ENCODE peak calls at places on chromosomes 12 and 14, in eight cellular contexts. One of them, this sample, is unnamed.

GRCh38 chr14:79861111-79861510 is 350.2 kb downstream of the DIO2 start:
- DNase-seq in left ventricle myocardium inferior: no peak
- DNase-seq in cardiac fibroblast: peak; percentile 8
- DNase-seq in Peyer's patch: no peak
- DNase-seq in HFFc6: no peak
- DNase-seq in endothelial cell: peak; percentile 9
- DNase-seq in suprapubic skin: no peak
- DNase-seq in Caco-2: no peak
- DNase-seq in this sample: no peak

GRCh38 chr14:69287096-69287991 is 27.4 kb downstream of the GALNT16 start:
- DNase-seq in Peyer's patch: no peak
- DNase-seq in left ventricle myocardium inferior: no peak
- DNase-seq in endothelial cell: no peak
- DNase-seq in cardiac fibroblast: peak; percentile 25
- DNase-seq in suprapubic skin: no peak
- DNase-seq in HFFc6: no peak
- DNase-seq in Caco-2: peak; percentile 57
- DNase-seq in this sample: no peak

GRCh38 chr12:1744932-1745331 is 54.1 kb downstream of the ADIPOR2 start:
- DNase-seq in Caco-2: peak; percentile 66
- DNase-seq in endothelial cell: no peak
- DNase-seq in Peyer's patch: no peak
- DNase-seq in suprapubic skin: no peak
- DNase-seq in HFFc6: peak; percentile 8
- DNase-seq in left ventricle myocardium inferior: no peak
- DNase-seq in cardiac fibroblast: no peak
- DNase-seq in this sample: no peak

GRCh38 chr14:92678766-92679165 is 69.7 kb downstream of the LGMN start:
- DNase-seq in Caco-2: no peak
- DNase-seq in endothelial cell: no peak
- DNase-seq in cardiac fibroblast: no peak
- DNase-seq in Peyer's patch: no peak
- DNase-seq in suprapubic skin: no peak
- DNase-seq in HFFc6: no peak
- DNase-seq in left ventricle myocardium inferior: no peak
- DNase-seq in this sample: no peak

GRCh38 chr14:48382961-48383360 is 707.6 kb upstream of the MDGA2 start:
- DNase-seq in Caco-2: no peak
- DNase-seq in suprapubic skin: no peak
- DNase-seq in HFFc6: no peak
- DNase-seq in endothelial cell: no peak
- DNase-seq in cardiac fibroblast: no peak
- DNase-seq in Peyer's patch: no peak
- DNase-seq in left ventricle myocardium inferior: no peak
- DNase-seq in this sample: no peak

GRCh38 chr12:113136128-113136989 is 798 bp upstream of the RASAL1 start:
- DNase-seq in endothelial cell: no peak
- DNase-seq in Caco-2: no peak
- DNase-seq in Peyer's patch: no peak
- DNase-seq in HFFc6: no peak
- DNase-seq in suprapubic skin: no peak
- DNase-seq in cardiac fibroblast: no peak
- DNase-seq in left ventricle myocardium inferior: no peak
- DNase-seq in this sample: no peak

GRCh38 chr14:24329736-24330135 is 5.1 kb downstream of the ADCY4 start:
- DNase-seq in left ventricle myocardium inferior: no peak
- DNase-seq in endothelial cell: no peak
- DNase-seq in suprapubic skin: no peak
- DNase-seq in cardiac fibroblast: no peak
- DNase-seq in Caco-2: no peak
- DNase-seq in HFFc6: no peak
- DNase-seq in Peyer's patch: no peak
- DNase-seq in this sample: no peak

GRCh38 chr12:26845057-26845666 is 12.2 kb upstream of the ITPR2 start:
- DNase-seq in cardiac fibroblast: peak; percentile 71
- DNase-seq in Caco-2: peak; percentile 84
- DNase-seq in left ventricle myocardium inferior: peak; percentile 48
- DNase-seq in Peyer's patch: peak; percentile 65
- DNase-seq in endothelial cell: peak; percentile 72
- DNase-seq in HFFc6: peak; percentile 17
- DNase-seq in suprapubic skin: no peak
- DNase-seq in this sample: no peak

GRCh38 chr14:104888489-104889373 is 23.7 kb downstream of the CEP170B start:
- DNase-seq in suprapubic skin: no peak
- DNase-seq in Peyer's patch: peak; percentile 34
- DNase-seq in HFFc6: no peak
- DNase-seq in cardiac fibroblast: no peak
- DNase-seq in endothelial cell: peak; percentile 5
- DNase-seq in left ventricle myocardium inferior: peak; percentile 9
- DNase-seq in Caco-2: no peak
- DNase-seq in this sample: no peak

DNA sequence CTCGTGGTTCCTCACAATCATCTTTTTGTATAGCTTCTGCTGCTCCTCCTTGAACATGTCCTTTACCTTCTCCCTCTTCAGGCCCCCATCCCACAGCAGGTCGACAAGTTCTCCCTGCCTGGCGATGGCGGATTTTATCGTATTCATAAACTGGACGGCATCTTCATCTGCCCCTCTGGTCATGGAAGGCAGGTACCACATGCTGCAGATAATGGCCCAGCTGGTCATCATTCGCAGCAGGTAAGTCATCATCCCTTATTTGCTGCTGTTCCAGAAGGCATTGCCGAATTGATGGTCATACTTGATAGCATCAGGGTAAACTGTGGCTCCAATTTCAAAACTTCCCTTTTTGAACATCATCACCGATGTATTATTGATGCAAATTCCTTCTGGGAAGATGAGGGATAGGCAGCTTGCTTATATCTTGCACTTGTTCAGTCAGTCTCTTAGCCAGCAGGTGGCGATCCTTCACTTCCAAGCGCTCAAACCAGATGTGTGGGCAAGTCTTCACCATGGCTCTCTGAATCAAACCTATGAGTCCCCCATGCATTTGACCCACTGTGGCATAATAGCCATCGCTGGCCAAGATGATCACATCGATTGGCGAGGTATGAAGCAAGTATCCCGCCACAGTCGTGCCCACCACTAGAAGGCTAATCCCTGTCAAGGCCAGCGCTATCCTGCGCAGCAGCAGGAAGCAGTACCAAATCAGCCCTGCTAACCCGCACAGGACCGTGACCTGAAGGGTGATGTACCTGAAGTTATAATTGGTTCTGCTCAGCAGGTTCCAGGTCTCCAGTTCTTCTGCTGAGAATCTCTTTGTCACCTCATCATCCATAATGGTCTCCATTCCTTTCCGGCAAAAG is 381.5 kb upstream of the STXBP6 start:
- DNase-seq in suprapubic skin: no peak
- DNase-seq in HFFc6: no peak
- DNase-seq in Peyer's patch: no peak
- DNase-seq in endothelial cell: peak; percentile 66
- DNase-seq in left ventricle myocardium inferior: no peak
- DNase-seq in Caco-2: peak; percentile 45
- DNase-seq in cardiac fibroblast: peak; percentile 6
- DNase-seq in this sample: no peak
- TF ChIP-seq CTCF in suprapubic skin: no peak
- TF ChIP-seq CTCF in HFFc6: peak; percentile 35
- TF ChIP-seq CTCF in Peyer's patch: no peak
- TF ChIP-seq CTCF in endothelial cell: peak; percentile 46
- TF ChIP-seq CTCF in left ventricle myocardium inferior: no peak
- TF ChIP-seq CTCF in Caco-2: peak; percentile 39
- TF ChIP-seq CTCF in cardiac fibroblast: no peak
- TF ChIP-seq CTCF in this sample: no peak

DNA sequence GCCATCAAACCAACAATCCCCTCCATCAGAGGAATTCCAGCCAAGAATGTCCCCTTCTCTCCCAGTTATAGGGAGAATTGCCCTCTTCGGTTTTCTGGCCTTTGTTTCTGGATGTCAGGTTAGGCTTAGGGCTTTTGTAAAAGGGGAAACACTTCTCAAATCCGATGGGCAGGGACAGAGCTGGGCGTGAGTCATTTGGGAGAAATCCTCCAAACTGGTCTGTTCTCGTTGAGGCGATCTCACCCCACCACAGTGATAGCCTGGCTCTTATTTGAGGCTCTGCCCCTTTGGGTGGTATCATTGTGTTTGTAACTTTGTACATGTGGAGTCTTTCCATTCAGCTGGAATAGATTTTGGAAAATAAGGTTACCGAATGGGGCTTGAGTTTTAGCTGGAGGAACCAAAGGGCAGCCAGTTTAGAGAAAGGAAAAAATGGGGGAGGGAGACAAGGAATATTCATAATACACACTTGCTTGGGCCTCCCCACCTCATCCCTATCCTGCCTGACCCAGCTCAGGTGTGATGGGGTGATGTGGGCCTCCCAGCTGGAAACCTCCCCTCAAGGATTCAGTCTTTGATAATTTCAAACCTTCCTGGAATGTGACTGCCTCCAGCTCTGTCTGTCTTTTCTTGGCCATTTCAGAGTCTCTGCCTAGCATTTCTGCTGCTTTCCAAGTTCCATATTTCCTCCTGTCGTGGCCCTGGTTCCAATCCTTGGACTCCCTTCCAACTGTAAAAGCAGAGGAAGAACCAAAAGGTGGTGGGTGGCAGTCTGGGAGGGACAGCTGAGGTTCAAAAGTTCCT is 7.5 kb downstream of the HOXC4 start:
- DNase-seq in suprapubic skin: peak; percentile 47
- DNase-seq in HFFc6: no peak
- DNase-seq in cardiac fibroblast: no peak
- DNase-seq in Peyer's patch: no peak
- DNase-seq in left ventricle myocardium inferior: no peak
- DNase-seq in endothelial cell: no peak
- DNase-seq in Caco-2: no peak
- DNase-seq in this sample: no peak
- TF ChIP-seq CTCF in suprapubic skin: no peak
- TF ChIP-seq CTCF in HFFc6: no peak
- TF ChIP-seq CTCF in cardiac fibroblast: no peak
- TF ChIP-seq CTCF in Peyer's patch: no peak
- TF ChIP-seq CTCF in left ventricle myocardium inferior: no peak
- TF ChIP-seq CTCF in endothelial cell: no peak
- TF ChIP-seq CTCF in Caco-2: no peak
- TF ChIP-seq CTCF in this sample: no peak

DNA sequence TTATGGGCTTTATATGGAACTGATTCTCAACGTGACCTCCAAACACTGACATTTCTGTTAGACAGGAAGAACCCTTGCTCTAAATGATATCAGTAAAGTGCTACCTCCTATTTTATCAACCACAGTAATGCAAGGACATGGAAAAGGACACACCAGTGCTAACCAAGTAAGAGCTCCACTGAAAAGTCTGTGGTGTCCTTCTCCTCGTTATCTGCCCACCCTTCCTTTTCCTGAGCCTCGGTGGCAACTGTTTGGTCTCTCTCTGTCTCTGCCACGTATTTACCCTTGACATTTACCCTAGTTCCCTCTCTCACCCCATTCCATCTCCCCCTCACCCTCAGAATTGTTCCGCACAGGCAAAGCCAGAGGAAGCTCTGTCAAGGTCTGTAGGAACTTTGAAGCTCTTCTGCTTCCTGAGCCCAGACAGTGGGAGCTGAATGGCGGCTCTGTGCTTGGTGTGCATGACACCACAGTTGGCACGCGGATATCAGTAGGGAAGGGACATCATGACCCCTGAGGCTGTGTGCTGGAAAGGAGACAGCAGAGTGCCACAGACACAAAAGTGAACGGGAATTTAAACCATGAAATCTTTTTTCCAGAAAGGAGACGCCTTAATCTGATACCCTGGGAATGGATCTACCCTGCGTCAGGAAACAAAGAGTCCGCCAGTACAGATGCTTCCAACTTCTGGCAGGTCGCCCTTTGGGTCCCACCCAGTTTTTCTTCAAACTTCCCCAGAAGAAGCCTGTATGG is 50.8 kb downstream of the NTN4 start:
- DNase-seq in Peyer's patch: no peak
- DNase-seq in HFFc6: no peak
- DNase-seq in suprapubic skin: peak; percentile 70
- DNase-seq in Caco-2: no peak
- DNase-seq in endothelial cell: no peak
- DNase-seq in cardiac fibroblast: no peak
- DNase-seq in left ventricle myocardium inferior: peak; percentile 75
- DNase-seq in this sample: no peak
- TF ChIP-seq CTCF in Peyer's patch: no peak
- TF ChIP-seq CTCF in HFFc6: no peak
- TF ChIP-seq CTCF in suprapubic skin: no peak
- TF ChIP-seq CTCF in Caco-2: no peak
- TF ChIP-seq CTCF in endothelial cell: no peak
- TF ChIP-seq CTCF in cardiac fibroblast: no peak
- TF ChIP-seq CTCF in left ventricle myocardium inferior: no peak
- TF ChIP-seq CTCF in this sample: no peak

DNA sequence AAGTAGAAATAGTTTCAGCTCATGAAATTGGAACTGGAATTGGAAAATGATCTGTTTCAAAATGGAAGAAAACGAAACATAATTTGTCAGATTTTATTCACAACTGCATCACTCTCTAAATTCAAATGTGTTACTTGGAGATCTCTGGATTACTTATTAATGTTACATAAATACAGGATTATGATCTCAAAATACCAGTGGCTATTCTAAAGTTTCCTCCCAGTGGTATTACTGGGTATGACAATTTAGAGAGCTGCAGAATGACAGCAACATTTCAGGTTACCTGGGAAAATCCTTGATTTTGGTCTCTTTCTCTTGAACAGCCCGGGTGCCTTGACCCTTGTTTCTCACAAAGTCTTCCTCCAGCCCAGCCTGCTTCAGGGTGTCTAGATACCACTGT is 14.2 kb downstream of the FAM161B start:
- DNase-seq in suprapubic skin: no peak
- DNase-seq in Caco-2: peak; percentile 21
- DNase-seq in left ventricle myocardium inferior: no peak
- DNase-seq in cardiac fibroblast: peak; percentile 26
- DNase-seq in HFFc6: no peak
- DNase-seq in Peyer's patch: no peak
- DNase-seq in endothelial cell: no peak
- DNase-seq in this sample: no peak
- TF ChIP-seq CTCF in suprapubic skin: peak; percentile 3
- TF ChIP-seq CTCF in Caco-2: no peak
- TF ChIP-seq CTCF in left ventricle myocardium inferior: no peak
- TF ChIP-seq CTCF in cardiac fibroblast: peak; percentile 22
- TF ChIP-seq CTCF in HFFc6: peak; percentile 73
- TF ChIP-seq CTCF in Peyer's patch: peak; percentile 32
- TF ChIP-seq CTCF in endothelial cell: peak; percentile 65
- TF ChIP-seq CTCF in this sample: peak; percentile 35

DNA sequence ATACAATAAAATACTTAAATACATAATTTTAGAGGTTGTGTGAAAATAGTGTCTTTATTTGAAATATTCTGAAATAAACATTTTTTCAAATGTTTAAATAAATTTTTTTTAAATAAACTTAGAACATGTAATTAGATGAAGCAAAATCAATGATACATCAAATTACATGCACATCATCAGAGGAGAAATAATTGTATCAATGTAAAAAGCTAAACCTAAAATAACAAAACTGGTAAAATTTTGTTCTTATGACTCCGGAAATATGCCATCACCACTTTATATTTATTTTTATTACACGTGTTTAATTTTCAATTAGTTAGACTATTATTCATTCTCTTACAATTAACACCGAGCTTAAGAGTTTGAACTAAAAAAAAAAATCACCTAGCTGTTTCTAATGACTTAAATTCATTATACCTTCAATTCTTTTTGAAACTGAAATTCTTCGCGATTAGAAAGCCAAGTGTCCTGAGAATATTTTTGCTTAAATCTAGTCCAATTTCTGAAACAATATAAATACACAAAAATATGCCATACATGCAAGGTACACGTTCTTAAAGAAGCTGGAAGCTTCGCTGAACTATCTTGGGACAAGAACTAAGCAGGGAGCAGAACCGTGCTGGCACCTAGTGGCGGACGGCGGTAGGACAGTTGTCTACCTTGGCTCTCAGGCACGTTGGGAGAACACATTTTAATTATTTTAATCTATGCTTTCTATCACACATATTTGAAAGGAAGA is 230.5 kb downstream of the SLC25A21 start:
- DNase-seq in Peyer's patch: peak; percentile 76
- DNase-seq in cardiac fibroblast: peak; percentile 80
- DNase-seq in endothelial cell: peak; percentile 81
- DNase-seq in HFFc6: peak; percentile 47
- DNase-seq in left ventricle myocardium inferior: peak; percentile 66
- DNase-seq in Caco-2: peak; percentile 82
- DNase-seq in suprapubic skin: peak; percentile 75
- DNase-seq in this sample: peak; percentile 87
- TF ChIP-seq CTCF in Peyer's patch: peak; percentile 73
- TF ChIP-seq CTCF in cardiac fibroblast: peak; percentile 98
- TF ChIP-seq CTCF in endothelial cell: peak; percentile 98
- TF ChIP-seq CTCF in HFFc6: peak; percentile 97
- TF ChIP-seq CTCF in left ventricle myocardium inferior: peak; percentile 96
- TF ChIP-seq CTCF in Caco-2: peak; percentile 95
- TF ChIP-seq CTCF in suprapubic skin: peak; percentile 69
- TF ChIP-seq CTCF in this sample: peak; percentile 96